ENCODE peak calls at places on chromosomes 4 and X, in six cellular contexts. One of them, this sample, is unnamed.

GRCh38 chrX:8191022-8191421 is 20.0 kb upstream of the VCX2 start:
- DNase-seq in HepG2: no peak
- DNase-seq in K562: no peak
- DNase-seq in H1: no peak
- DNase-seq in GM12891: no peak
- DNase-seq in GM12878: no peak
- DNase-seq in this sample: no peak

GRCh38 chrX:102659790-102660757 is 8.8 kb downstream of the GPRASP1 start:
- DNase-seq in HepG2: peak
- DNase-seq in GM12891: peak
- DNase-seq in GM12878: peak
- DNase-seq in K562: peak
- DNase-seq in H1: no peak
- DNase-seq in this sample: peak

GRCh38 chrX:37667141-37667540 is 18.4 kb upstream of the XK start:
- DNase-seq in H1: no peak
- DNase-seq in HepG2: no peak
- DNase-seq in GM12891: no peak
- DNase-seq in GM12878: no peak
- DNase-seq in K562: no peak
- DNase-seq in this sample: no peak

GRCh38 chr4:161929966-161930365 is 233.8 kb downstream of the FSTL5 start:
- DNase-seq in GM12891: no peak
- DNase-seq in GM12878: no peak
- DNase-seq in HepG2: no peak
- DNase-seq in K562: no peak
- DNase-seq in H1: no peak
- DNase-seq in this sample: no peak

GRCh38 chr4:72110886-72111285 is 79.1 kb downstream of the NPFFR2 start:
- DNase-seq in K562: no peak
- DNase-seq in H1: no peak
- DNase-seq in HepG2: no peak
- DNase-seq in GM12878: no peak
- DNase-seq in GM12891: no peak
- DNase-seq in this sample: no peak

GRCh38 chr4:56990109-56990508 is 11.4 kb downstream of the POLR2B start:
- DNase-seq in H1: no peak
- DNase-seq in K562: peak
- DNase-seq in GM12878: no peak
- DNase-seq in GM12891: no peak
- DNase-seq in HepG2: no peak
- DNase-seq in this sample: no peak

GRCh38 chr4:3253808-3254207 is 4.8 kb downstream of the MSANTD1 start:
- DNase-seq in H1: no peak
- DNase-seq in GM12878: no peak
- DNase-seq in K562: no peak
- DNase-seq in GM12891: no peak
- DNase-seq in HepG2: no peak
- DNase-seq in this sample: no peak

GRCh38 chr4:184765473-184766346 is 31.8 kb upstream of the CENPU start:
- DNase-seq in GM12891: no peak
- DNase-seq in K562: peak
- DNase-seq in GM12878: no peak
- DNase-seq in HepG2: no peak
- DNase-seq in H1: no peak
- DNase-seq in this sample: no peak

GRCh38 chr4:154073107-154073817 is 284.4 kb upstream of the SFRP2 start:
- DNase-seq in H1: no peak
- DNase-seq in HepG2: no peak
- DNase-seq in GM12891: no peak
- DNase-seq in K562: no peak
- DNase-seq in GM12878: no peak
- DNase-seq in this sample: no peak

GRCh38 chr4:110630621-110631402 is 7.9 kb upstream of the PITX2 start:
- DNase-seq in HepG2: no peak
- DNase-seq in GM12891: no peak
- DNase-seq in GM12878: no peak
- DNase-seq in K562: no peak
- DNase-seq in H1: no peak
- DNase-seq in this sample: no peak

GRCh38 chr4:159071178-159071968 is 31.5 kb upstream of the RAPGEF2 start:
- DNase-seq in HepG2: peak
- DNase-seq in GM12878: no peak
- DNase-seq in H1: peak
- DNase-seq in GM12891: no peak
- DNase-seq in K562: no peak
- DNase-seq in this sample: no peak

GRCh38 chr4:108477527-108478108 is 142.8 kb upstream of the RPL34 start:
- DNase-seq in GM12891: no peak
- DNase-seq in GM12878: no peak
- DNase-seq in H1: no peak
- DNase-seq in HepG2: no peak
- DNase-seq in K562: peak
- DNase-seq in this sample: no peak

GRCh38 chr4:151197258-151197657 is 79.7 kb upstream of the PRSS48 start:
- DNase-seq in GM12878: no peak
- DNase-seq in K562: no peak
- DNase-seq in HepG2: no peak
- DNase-seq in H1: no peak
- DNase-seq in GM12891: no peak
- DNase-seq in this sample: no peak

GRCh38 chrX:40877869-40878268 is 142.5 kb upstream of the MED14 start:
- DNase-seq in GM12878: no peak
- DNase-seq in GM12891: no peak
- DNase-seq in K562: peak
- DNase-seq in H1: no peak
- DNase-seq in HepG2: peak
- DNase-seq in this sample: no peak

GRCh38 chrX:68133181-68133580 is 300.1 kb downstream of the OPHN1 start:
- DNase-seq in GM12891: no peak
- DNase-seq in K562: no peak
- DNase-seq in H1: no peak
- DNase-seq in GM12878: no peak
- DNase-seq in HepG2: no peak
- DNase-seq in this sample: no peak

GRCh38 chr4:173217727-173218126 is 49.1 kb downstream of the GALNT7 start:
- DNase-seq in K562: peak
- DNase-seq in GM12878: no peak
- DNase-seq in HepG2: no peak
- DNase-seq in H1: no peak
- DNase-seq in GM12891: no peak
- DNase-seq in this sample: no peak

GRCh38 chr4:71126719-71127118 is 133.3 kb downstream of the DCK start:
- DNase-seq in GM12891: no peak
- DNase-seq in HepG2: peak
- DNase-seq in GM12878: no peak
- DNase-seq in K562: no peak
- DNase-seq in H1: no peak
- DNase-seq in this sample: no peak

GRCh38 chr4:71290481-71290880 is 48.3 kb upstream of the SLC4A4 start:
- DNase-seq in H1: no peak
- DNase-seq in K562: no peak
- DNase-seq in GM12891: no peak
- DNase-seq in HepG2: no peak
- DNase-seq in GM12878: no peak
- DNase-seq in this sample: no peak

GRCh38 chrX:46574337-46574940 is 874 bp downstream of the CHST7 start:
- DNase-seq in HepG2: peak
- DNase-seq in K562: no peak
- DNase-seq in H1: no peak
- DNase-seq in GM12891: no peak
- DNase-seq in GM12878: no peak
- DNase-seq in this sample: no peak

GRCh38 chr4:101911616-101912015 is 121.1 kb downstream of the BANK1 start:
- DNase-seq in HepG2: no peak
- DNase-seq in GM12878: no peak
- DNase-seq in K562: no peak
- DNase-seq in H1: no peak
- DNase-seq in GM12891: no peak
- DNase-seq in this sample: no peak

GRCh38 chr4:119570401-119570800 is 58.2 kb downstream of the PDE5A start:
- DNase-seq in GM12891: no peak
- DNase-seq in H1: no peak
- DNase-seq in K562: no peak
- DNase-seq in GM12878: no peak
- DNase-seq in HepG2: no peak
- DNase-seq in this sample: no peak

GRCh38 chr4:143335979-143336827 is 473 bp upstream of the GAB1 start:
- DNase-seq in K562: peak
- DNase-seq in HepG2: peak
- DNase-seq in H1: peak
- DNase-seq in GM12878: no peak
- DNase-seq in GM12891: peak
- DNase-seq in this sample: peak

GRCh38 chr4:17385403-17385802 is 126.5 kb downstream of the QDPR start:
- DNase-seq in HepG2: no peak
- DNase-seq in K562: peak
- DNase-seq in GM12891: no peak
- DNase-seq in H1: no peak
- DNase-seq in GM12878: peak
- DNase-seq in this sample: no peak

GRCh38 chr4:11367371-11367770 is 61.3 kb downstream of the HS3ST1 start:
- DNase-seq in H1: no peak
- DNase-seq in K562: no peak
- DNase-seq in GM12878: no peak
- DNase-seq in HepG2: no peak
- DNase-seq in GM12891: no peak
- DNase-seq in this sample: no peak

GRCh38 chrX:137896123-137896522 is 330.2 kb downstream of the ZIC3 start:
- DNase-seq in HepG2: no peak
- DNase-seq in K562: no peak
- DNase-seq in H1: peak
- DNase-seq in GM12878: no peak
- DNase-seq in GM12891: no peak
- DNase-seq in this sample: no peak

GRCh38 chrX:10326578-10326977 is 169.8 kb downstream of the CLCN4 start:
- DNase-seq in H1: no peak
- DNase-seq in K562: peak
- DNase-seq in GM12891: no peak
- DNase-seq in GM12878: no peak
- DNase-seq in HepG2: peak
- DNase-seq in this sample: no peak

GRCh38 chr4:183763990-183764754 is 105.1 kb downstream of the TRAPPC11 start:
- DNase-seq in GM12878: no peak
- DNase-seq in H1: no peak
- DNase-seq in K562: no peak
- DNase-seq in GM12891: no peak
- DNase-seq in HepG2: no peak
- DNase-seq in this sample: no peak

DNA sequence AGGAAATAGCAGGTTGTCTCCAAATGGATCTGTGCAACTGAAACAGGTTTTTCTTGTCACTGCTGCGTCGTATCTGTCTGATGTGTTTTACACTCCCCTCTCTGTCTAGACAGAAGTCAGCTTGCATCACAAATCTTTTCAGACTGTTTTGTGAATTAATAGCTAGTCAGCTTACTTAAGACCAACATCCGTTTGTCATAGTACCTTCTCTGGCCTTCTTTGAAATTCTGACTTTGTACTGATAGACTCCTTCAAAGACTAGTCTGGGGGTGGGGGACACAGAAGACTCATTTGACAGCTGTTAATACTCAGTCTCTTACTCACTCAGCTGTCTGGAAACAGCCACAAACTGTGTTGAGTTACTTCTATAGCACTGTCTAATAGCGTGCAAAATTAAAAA is 197.8 kb downstream of the PALLD start:
- DNase-seq in GM12878: no peak
- DNase-seq in HepG2: no peak
- DNase-seq in H1: no peak
- DNase-seq in GM12891: no peak
- DNase-seq in K562: no peak
- DNase-seq in this sample: no peak
- TF ChIP-seq POLR2AphosphoS5 in GM12878: no peak
- TF ChIP-seq POLR2AphosphoS5 in HepG2: no peak
- TF ChIP-seq POLR2AphosphoS5 in H1: no peak
- TF ChIP-seq POLR2AphosphoS5 in GM12891: no peak
- TF ChIP-seq POLR2AphosphoS5 in K562: no peak
- TF ChIP-seq POLR2AphosphoS5 in this sample: no peak

GRCh38 chrX:51476930-51477329 is 19.5 kb downstream of the NUDT11 start:
- DNase-seq in GM12891: no peak
- DNase-seq in H1: no peak
- DNase-seq in GM12878: no peak
- DNase-seq in HepG2: no peak
- DNase-seq in K562: no peak
- DNase-seq in this sample: no peak
- TF ChIP-seq POLR2A in GM12891: no peak
- TF ChIP-seq POLR2A in H1: no peak
- TF ChIP-seq POLR2A in GM12878: no peak
- TF ChIP-seq POLR2A in HepG2: no peak
- TF ChIP-seq POLR2A in K562: no peak
- TF ChIP-seq POLR2A in this sample: no peak

GRCh38 chr4:6986067-6986780 is 56.9 kb upstream of the TADA2B start:
- DNase-seq in HepG2: no peak
- DNase-seq in GM12891: no peak
- DNase-seq in H1: no peak
- DNase-seq in K562: peak
- DNase-seq in GM12878: no peak
- DNase-seq in this sample: no peak
- TF ChIP-seq TAF1 in HepG2: no peak
- TF ChIP-seq TAF1 in GM12891: no peak
- TF ChIP-seq TAF1 in H1: no peak
- TF ChIP-seq TAF1 in K562: no peak
- TF ChIP-seq TAF1 in GM12878: no peak
- TF ChIP-seq TAF1 in this sample: no peak

GRCh38 chr4:44806076-44806475 is 79.7 kb upstream of the GNPDA2 start:
- DNase-seq in K562: no peak
- DNase-seq in GM12891: no peak
- DNase-seq in H1: no peak
- DNase-seq in GM12878: no peak
- DNase-seq in HepG2: no peak
- DNase-seq in this sample: no peak
- TF ChIP-seq POLR2AphosphoS5 in K562: no peak
- TF ChIP-seq POLR2AphosphoS5 in GM12891: no peak
- TF ChIP-seq POLR2AphosphoS5 in H1: no peak
- TF ChIP-seq POLR2AphosphoS5 in GM12878: no peak
- TF ChIP-seq POLR2AphosphoS5 in HepG2: no peak
- TF ChIP-seq POLR2AphosphoS5 in this sample: no peak

GRCh38 chrX:140776320-140776719 is 66.8 kb downstream of the LINC00632 start:
- DNase-seq in GM12878: no peak
- DNase-seq in H1: no peak
- DNase-seq in K562: no peak
- DNase-seq in HepG2: no peak
- DNase-seq in GM12891: no peak
- DNase-seq in this sample: no peak

GRCh38 chrX:140775211-140775610 is 65.7 kb downstream of the LINC00632 start:
- DNase-seq in HepG2: no peak
- DNase-seq in H1: no peak
- DNase-seq in K562: no peak
- DNase-seq in GM12891: no peak
- DNase-seq in GM12878: no peak
- DNase-seq in this sample: no peak
- TF ChIP-seq POLR2A in HepG2: no peak
- TF ChIP-seq POLR2A in H1: no peak
- TF ChIP-seq POLR2A in K562: no peak
- TF ChIP-seq POLR2A in GM12891: no peak
- TF ChIP-seq POLR2A in GM12878: no peak
- TF ChIP-seq POLR2A in this sample: no peak